ENCODE peak calls at places on chromosomes 12 and 14, in five cellular contexts. B, D, V, E and O are unnamed samples.
A peak's percentile ranks its signal among the peaks of the same experiment; 100 is the strongest.

GRCh38 chr14:32087173-32087861 is 10.2 kb downstream of the ARHGAP5 start:
- DNase-seq in B (peak; percentile 32), D (no peak), V (no peak), E (no peak), O (no peak)

GRCh38 chr14:24903337-24903736 is 146.6 kb downstream of the STXBP6 start:
- DNase-seq in B (no peak), D (no peak), V (no peak), E (no peak), O (no peak)

GRCh38 chr12:130354407-130354806 is 16.7 kb downstream of the PIWIL1 start:
- DNase-seq in B (no peak), D (no peak), V (no peak), E (no peak), O (no peak)

GRCh38 chr12:116087962-116088361 is 189.5 kb downstream of the MED13L start:
- DNase-seq in B (no peak), D (no peak), V (no peak), E (no peak), O (no peak)

GRCh38 chr12:124709722-124710656 is 142.6 kb upstream of the NCOR2 start:
- DNase-seq in B (no peak), D (no peak), V (no peak), E (no peak), O (no peak)

GRCh38 chr12:8636581-8636980 is 23.9 kb upstream of the AICDA start:
- DNase-seq in B (no peak), D (no peak), V (no peak), E (no peak), O (no peak)

GRCh38 chr14:73188501-73188903 is 48.8 kb upstream of the PAPLN start:
- DNase-seq in B (no peak), D (no peak), V (no peak), E (no peak), O (no peak)

GRCh38 chr12:53213348-53213747 is 6.3 kb upstream of the ITGB7 start:
- DNase-seq in B (peak; percentile 88), D (peak; percentile 58), V (peak; percentile 84), E (peak; percentile 88), O (peak; percentile 84)

GRCh38 chr12:32047357-32047828 is 59.3 kb upstream of the BICD1 start:
- DNase-seq in B (no peak), D (no peak), V (no peak), E (no peak), O (no peak)

GRCh38 chr12:32532415-32532814 is 133.1 kb downstream of the FGD4 start:
- DNase-seq in B (no peak), D (no peak), V (no peak), E (no peak), O (no peak)

GRCh38 chr12:48716168-48716492 is 377 bp downstream of the CCNT1 start:
- DNase-seq in B (no peak), D (no peak), V (no peak), E (no peak), O (peak; percentile 9)

GRCh38 chr14:74583689-74584434 is 28.2 kb downstream of the LTBP2 start:
- DNase-seq in B (no peak), D (no peak), V (no peak), E (no peak), O (no peak)

GRCh38 chr12:116592116-116592637 is 33.0 kb downstream of the MAP1LC3B2 start:
- DNase-seq in B (no peak), D (no peak), V (peak; percentile 34), E (no peak), O (no peak)

GRCh38 chr12:54870617-54871016 is 16.3 kb downstream of the MUCL1 start:
- DNase-seq in B (no peak), D (no peak), V (no peak), E (no peak), O (no peak)

GRCh38 chr12:117596968-117597367 is 235.5 kb upstream of the NOS1 start:
- DNase-seq in B (no peak), D (peak; percentile 67), V (peak; percentile 16), E (no peak), O (no peak)

GRCh38 chr12:107457536-107457935 is 228.1 kb upstream of the PWP1 start:
- DNase-seq in B (no peak), D (no peak), V (no peak), E (no peak), O (no peak)

GRCh38 chr12:130214686-130215370 is 52.6 kb downstream of the FZD10 start:
- DNase-seq in B (no peak), D (no peak), V (no peak), E (no peak), O (no peak)